ENCODE peak calls at places on chromosomes 16 and 17, in six cellular contexts. W is ureter, X is H1, I is IMR-90, T is RWPE1, D is amygdala. M is an unnamed sample.

GRCh38 chr17:77456271-77456950 is 315.6 kb downstream of the SEC14L1 start:
- DNase-seq in X (no peak), W (no peak), T (no peak), I (no peak), D (no peak), M (no peak)

GRCh38 chr16:88464447-88465318 is 11.6 kb downstream of the ZFPM1 start:
- DNase-seq in X (no peak), I (no peak), T (no peak), D (no peak), W (no peak), M (no peak)

GRCh38 chr17:60390881-60391418 is 983 bp downstream of the USP32 start:
- DNase-seq in X (no peak), I (peak; percentile 33), D (no peak), T (peak; percentile 28), W (no peak), M (peak; percentile 36)

GRCh38 chr17:67080804-67081203 is 36.5 kb downstream of the CACNG1 start:
- DNase-seq in X (no peak), T (no peak), D (no peak), I (no peak), W (no peak), M (no peak)

GRCh38 chr16:66326995-66327513 is 39.4 kb upstream of the CDH5 start:
- DNase-seq in I (no peak), T (no peak), W (peak; percentile 51), D (no peak), X (no peak), M (no peak)

GRCh38 chr17:30230596-30231125 is 4.8 kb downstream of the SLC6A4 start:
- DNase-seq in T (no peak), X (no peak), I (peak; percentile 27), D (no peak), W (no peak), M (peak; percentile 29)

GRCh38 chr17:72640415-72641165 is 451.9 kb downstream of the SLC39A11 start:
- DNase-seq in W (peak; percentile 59), T (no peak), X (no peak), I (no peak), D (no peak), M (no peak)

GRCh38 chr17:49680314-49680713 is 2.4 kb upstream of the SPOP start:
- DNase-seq in D (no peak), T (no peak), X (no peak), W (no peak), I (no peak), M (no peak)

GRCh38 chr16:11060364-11060763 is 116.0 kb downstream of the CLEC16A start:
- DNase-seq in D (no peak), W (no peak), T (no peak), X (no peak), I (no peak), M (no peak)

GRCh38 chr16:57979006-57979585 is 8.2 kb upstream of the CNGB1 start:
- DNase-seq in D (no peak), X (no peak), T (no peak), I (no peak), W (no peak), M (no peak)

GRCh38 chr17:8192070-8192815 is 2.3 kb upstream of the BORCS6 start:
- DNase-seq in T (peak; percentile 90), W (peak; percentile 83), D (peak; percentile 38), I (peak; percentile 85), X (no peak), M (peak; percentile 92)

GRCh38 chr17:37273419-37274051 is 102.2 kb upstream of the C17orf78 start:
- DNase-seq in D (no peak), T (peak; percentile 29), W (no peak), X (no peak), I (peak; percentile 84), M (peak; percentile 8)

GRCh38 chr17:44765965-44766364 is 7.2 kb downstream of the ADAM11 start:
- DNase-seq in T (no peak), W (no peak), D (no peak), I (no peak), X (no peak), M (no peak)

GRCh38 chr16:75763250-75763649 is 37.0 kb upstream of the CPHXL start:
- DNase-seq in W (no peak), X (no peak), T (no peak), D (no peak), I (no peak), M (no peak)

GRCh38 chr17:21039839-21040575 is 2.8 kb downstream of the USP22 start:
- DNase-seq in X (no peak), D (no peak), W (no peak), I (peak; percentile 56), T (peak; percentile 59), M (peak; percentile 57)

GRCh38 chr17:73431401-73432205 is 119.8 kb upstream of the CDC42EP4 start:
- DNase-seq in D (no peak), T (no peak), W (no peak), I (no peak), X (no peak), M (no peak)

GRCh38 chr17:56141046-56141839 is 12.0 kb upstream of the ANKFN1 start:
- DNase-seq in D (no peak), I (peak; percentile 45), W (no peak), X (no peak), T (no peak), M (no peak)

GRCh38 chr17:49022391-49022941 is 25.3 kb downstream of the IGF2BP1 start:
- DNase-seq in D (no peak), W (no peak), T (peak; percentile 80), X (peak; percentile 92), I (peak; percentile 49), M (peak; percentile 39)

GRCh38 chr17:27499451-27500265 is 43.4 kb downstream of the KSR1 start:
- DNase-seq in X (no peak), T (no peak), D (no peak), W (no peak), I (no peak), M (no peak)

GRCh38 chr17:1710807-1711553 is 803 bp upstream of the TLCD2 start:
- DNase-seq in T (no peak), I (no peak), W (peak; percentile 52), X (no peak), D (no peak), M (peak; percentile 44)

GRCh38 chr16:75555707-75556512 is at the start of gene TMEM231:
- DNase-seq in W (peak; percentile 97), I (peak; percentile 89), D (peak; percentile 72), X (peak; percentile 67), T (peak; percentile 97), M (peak; percentile 85)

GRCh38 chr16:55222436-55222835 is 101.6 kb upstream of the IRX6 start:
- DNase-seq in X (no peak), I (no peak), W (no peak), D (no peak), T (no peak), M (no peak)

GRCh38 chr16:31451681-31452351 is 7.5 kb upstream of the ARMC5 start:
- DNase-seq in X (no peak), I (peak; percentile 80), W (peak; percentile 82), T (peak; percentile 71), D (no peak), M (peak; percentile 78)

GRCh38 chr17:58691701-58692238 is at the start of gene TEX14:
- DNase-seq in T (no peak), W (no peak), X (no peak), I (no peak), D (no peak), M (no peak)

GRCh38 chr17:78223765-78224164 is 7.7 kb upstream of the TMEM235 start:
- DNase-seq in I (no peak), D (no peak), X (no peak), W (no peak), T (no peak), M (no peak)

M was measured in bronchial epithelial cell.